ENCODE peak calls at places on chromosomes 13 and 19, in five cellular contexts. Y is GM23338, A is K562, V is HCT116, W is endothelial cell of umbilical vein. G is an unnamed sample.

GRCh38 chr13:86882835-86883234 is 788.3 kb upstream of the SLITRK5 start:
- DNase-seq in Y (no peak), A (no peak), V (no peak), W (no peak), G (no peak)

GRCh38 chr19:49889687-49890348 is 6.9 kb downstream of the IL4I1 start:
- DNase-seq in Y (peak), A (peak), V (peak), W (peak), G (no peak)

GRCh38 chr13:58964048-58964447 is 1199.7 kb downstream of the DIAPH3 start:
- DNase-seq in Y (no peak), A (no peak), V (no peak), W (no peak), G (no peak)

GRCh38 chr13:64293923-64294322 is 2878.3 kb upstream of the PCDH20 start:
- DNase-seq in Y (no peak), A (no peak), V (no peak), W (no peak), G (no peak)

GRCh38 chr19:39987167-39987566 is 9.7 kb upstream of the ZNF546 start:
- DNase-seq in Y (no peak), A (no peak), V (no peak), W (no peak), G (no peak)

GRCh38 chr13:37446503-37446902 is 152.1 kb downstream of the POSTN start:
- DNase-seq in Y (no peak), A (no peak), V (no peak), W (no peak), G (no peak)

GRCh38 chr19:1528596-1529429 is 4.9 kb downstream of the PLK5 start:
- DNase-seq in Y (no peak), A (no peak), V (no peak), W (no peak), G (no peak)

GRCh38 chr19:50694815-50695145 is 24.8 kb downstream of the SHANK1 start:
- DNase-seq in Y (peak), A (no peak), V (no peak), W (no peak), G (no peak)

GRCh38 chr19:45913874-45914830 is at the start of gene NANOS2:
- DNase-seq in Y (peak), A (peak), V (peak), W (peak), G (no peak)

GRCh38 chr19:44540736-44541135 is 11.3 kb upstream of the CEACAM20 start:
- DNase-seq in Y (no peak), A (no peak), V (no peak), W (no peak), G (no peak)

GRCh38 chr13:21330126-21330861 is 128.8 kb downstream of the ZDHHC20 start:
- DNase-seq in Y (no peak), A (no peak), V (no peak), W (no peak), G (no peak)

GRCh38 chr19:18291590-18292459 is 10.4 kb upstream of the JUND start:
- DNase-seq in Y (peak), A (peak), V (no peak), W (peak), G (no peak)

GRCh38 chr19:35205733-35206323 is 22.7 kb downstream of the FAM187B start:
- DNase-seq in Y (no peak), A (no peak), V (no peak), W (no peak), G (no peak)

GRCh38 chr13:113918580-113918979 is 54.7 kb upstream of the GAS6 start:
- DNase-seq in Y (no peak), A (no peak), V (no peak), W (no peak), G (no peak)

GRCh38 chr13:112102243-112102642 is 35.3 kb downstream of the SOX1 start:
- DNase-seq in Y (peak), A (no peak), V (peak), W (no peak), G (no peak)

GRCh38 chr19:10173527-10173926 is 21.2 kb downstream of the DNMT1 start:
- DNase-seq in Y (no peak), A (no peak), V (no peak), W (no peak), G (no peak)

GRCh38 chr13:112428704-112429103 is 52.5 kb downstream of the SPACA7 start:
- DNase-seq in Y (no peak), A (no peak), V (no peak), W (no peak), G (no peak)

GRCh38 chr19:19033176-19033425 is 216 bp downstream of the SUGP2 start:
- DNase-seq in Y (no peak), A (no peak), V (no peak), W (no peak), G (no peak)

GRCh38 chr13:79485014-79485441 is 4.1 kb downstream of the NDFIP2 start:
- DNase-seq in Y (no peak), A (no peak), V (no peak), W (no peak), G (no peak)

GRCh38 chr19:51321799-51322198 is 10.4 kb downstream of the IGLON5 start:
- DNase-seq in Y (no peak), A (no peak), V (no peak), W (no peak), G (no peak)

DNA sequence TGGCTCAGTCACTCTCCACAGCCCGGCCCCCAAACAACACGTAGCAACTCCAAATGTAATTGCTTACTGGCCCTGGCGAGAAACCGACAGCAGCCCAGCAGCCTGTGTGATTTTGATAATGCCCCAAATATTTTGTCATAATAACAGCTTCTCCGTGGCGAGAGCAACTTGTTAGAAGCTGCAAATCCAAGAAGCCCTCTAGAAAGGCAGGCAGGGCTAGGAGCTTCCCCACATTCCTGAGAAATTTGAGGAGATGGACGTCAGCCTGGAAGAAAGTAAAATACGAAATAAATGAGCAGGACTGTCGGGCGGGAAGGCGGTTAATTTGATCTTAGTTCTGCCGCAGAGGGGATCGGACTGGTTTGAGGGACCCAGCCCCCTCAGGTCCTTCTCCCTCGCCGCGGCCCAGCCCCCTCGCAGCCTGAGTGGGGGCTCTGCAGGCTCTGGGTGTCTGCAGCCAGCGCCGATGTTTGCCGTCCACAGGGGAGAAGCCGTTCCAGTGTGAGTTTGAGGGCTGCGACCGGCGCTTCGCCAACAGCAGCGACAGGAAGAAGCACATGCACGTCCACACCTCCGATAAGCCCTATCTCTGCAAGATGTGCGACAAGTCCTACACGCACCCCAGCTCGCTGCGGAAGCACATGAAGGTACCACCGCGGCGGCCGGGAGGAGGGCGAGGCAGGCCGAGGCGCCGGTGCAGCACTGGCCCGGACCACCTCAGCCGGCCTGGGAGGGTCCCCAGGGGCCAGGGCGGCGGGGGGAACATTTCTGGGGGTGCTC is 3.1 kb downstream of the ZIC2 start:
- DNase-seq in Y (peak), A (no peak), V (no peak), W (no peak), G (no peak)
- TF ChIP-seq EZH2 in Y (peak), A (no peak), V (no peak), W (peak), G (no peak)

GRCh38 chr13:30333601-30334000 is 26.2 kb upstream of the KATNAL1 start:
- DNase-seq in Y (no peak), A (no peak), V (no peak), W (no peak), G (no peak)
- H3K27ac ChIP-seq in Y (no peak), A (no peak), V (no peak), W (no peak), G (no peak)

GRCh38 chr19:21850636-21851255 is 14.8 kb upstream of the ZNF43 start:
- DNase-seq in Y (no peak), A (no peak), V (no peak), W (no peak), G (no peak)

GRCh38 chr19:21856751-21857150 is 20.8 kb upstream of the ZNF43 start:
- DNase-seq in Y (peak), A (no peak), V (no peak), W (no peak), G (no peak)

GRCh38 chr19:21848706-21849105 is 12.7 kb upstream of the ZNF43 start:
- DNase-seq in Y (no peak), A (no peak), V (no peak), W (no peak), G (no peak)

DNA sequence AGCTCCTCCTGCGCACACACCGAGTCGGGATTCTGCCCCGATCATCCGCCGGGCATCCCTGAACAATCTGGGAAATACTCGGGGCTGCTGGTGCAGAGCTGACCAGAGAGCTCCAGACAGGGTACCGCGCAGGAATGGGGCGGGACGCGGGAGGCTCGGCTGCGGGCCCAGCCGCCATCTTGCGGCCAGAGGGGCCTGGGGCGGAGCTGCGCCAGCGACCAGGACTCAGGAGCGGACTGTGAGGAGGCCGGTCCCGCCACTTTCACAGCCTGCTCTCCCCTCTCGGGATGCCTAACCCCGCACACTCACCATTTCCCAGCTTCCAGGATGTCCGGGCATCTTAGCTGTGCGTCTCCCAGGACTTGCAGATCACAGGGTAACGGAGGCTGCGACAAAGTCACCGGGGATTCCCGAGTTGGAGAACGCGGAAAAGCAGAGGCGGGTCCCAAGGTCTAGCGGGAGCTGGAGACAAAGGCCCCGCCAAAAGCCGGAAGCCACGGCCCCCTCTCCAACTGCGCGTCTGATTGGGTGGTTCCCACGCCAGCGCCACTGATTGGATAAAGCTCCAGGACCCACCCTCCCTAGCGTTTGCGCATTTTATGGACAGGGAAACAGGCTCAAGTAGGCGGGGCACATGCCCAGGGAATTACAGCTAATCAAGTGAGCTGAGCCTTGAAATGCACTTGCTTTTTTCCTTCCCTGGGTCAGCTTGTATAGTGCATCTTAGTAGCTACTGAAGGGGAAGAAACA is 15.8 kb upstream of the ZNF43 start:
- DNase-seq in Y (peak), A (peak), V (no peak), W (peak), G (peak)
- TF ChIP-seq POLR2AphosphoS5 in Y (peak), A (no peak), V (no peak), W (peak), G (peak)

DNA sequence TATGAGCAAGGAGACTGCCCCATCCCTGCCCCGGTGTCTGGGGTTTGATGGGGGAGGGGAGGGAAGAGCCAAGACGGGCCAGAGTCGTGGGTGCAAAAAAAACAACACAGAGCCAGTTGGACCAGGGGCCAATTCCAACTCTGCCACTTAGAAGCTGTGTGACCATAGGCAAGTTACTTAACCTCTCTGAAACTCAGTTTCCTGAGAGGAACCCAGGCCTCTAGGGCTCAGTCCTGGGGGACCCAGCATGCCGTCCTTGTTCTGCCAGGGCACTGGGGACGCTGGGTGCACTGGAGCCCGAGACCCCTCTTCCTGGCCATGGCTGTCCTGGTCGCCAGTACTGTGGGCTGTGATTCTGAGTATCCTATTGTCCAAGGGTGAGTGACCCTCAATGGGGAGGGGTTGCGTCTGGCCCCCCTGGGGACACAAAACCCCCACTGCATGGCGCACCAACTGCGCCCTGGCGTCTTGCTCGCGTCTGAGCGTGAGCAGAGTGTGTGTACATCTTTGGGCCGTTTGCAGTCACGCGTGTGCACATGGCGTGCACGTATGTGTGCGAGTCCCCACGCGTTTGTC is 24.6 kb downstream of the CLEC4M start:
- DNase-seq in Y (no peak), A (no peak), V (no peak), W (peak), G (no peak)
- TF ChIP-seq EZH2 in Y (peak), A (no peak), V (no peak), W (peak), G (no peak)

GRCh38 chr19:5014941-5015340 is 46.0 kb downstream of the KDM4B start:
- DNase-seq in Y (no peak), A (no peak), V (no peak), W (no peak), G (no peak)

GRCh38 chr19:5016781-5017180 is 47.9 kb downstream of the KDM4B start:
- DNase-seq in Y (no peak), A (peak), V (no peak), W (no peak), G (no peak)

GRCh38 chr19:5016268-5016667 is 47.4 kb downstream of the KDM4B start:
- DNase-seq in Y (no peak), A (no peak), V (no peak), W (no peak), G (no peak)

GRCh38 chr19:5018224-5019015 is 49.5 kb downstream of the KDM4B start:
- DNase-seq in Y (no peak), A (no peak), V (no peak), W (no peak), G (no peak)

DNA sequence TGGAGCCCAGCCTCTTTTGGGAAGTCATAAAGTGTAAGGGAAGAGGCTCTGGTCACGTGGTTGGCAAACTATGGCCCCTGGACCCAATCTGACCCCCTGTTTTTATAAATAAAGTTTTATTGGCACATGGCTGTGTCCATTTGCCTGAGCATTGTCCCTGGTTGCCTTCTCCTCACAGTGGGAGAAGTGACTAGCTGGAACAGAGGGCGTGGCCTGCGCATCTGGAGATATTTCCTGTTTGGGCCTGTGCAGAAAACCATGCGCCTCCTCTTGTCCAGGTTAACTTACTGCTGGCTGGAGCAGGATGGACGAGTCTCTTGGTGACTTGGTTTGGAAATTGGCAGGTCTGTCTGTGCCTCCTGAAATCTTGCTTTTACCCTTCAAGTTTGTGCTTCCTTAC is 48.3 kb downstream of the KDM4B start:
- DNase-seq in Y (no peak), A (no peak), V (no peak), W (no peak), G (no peak)
- H3K27ac ChIP-seq in Y (no peak), A (no peak), V (no peak), W (no peak), G (no peak)